ENCODE peak calls at places on chromosomes 12 and 14, in nine cellular contexts. E, C, J, S, V, A, G, H and Y are unnamed samples.

GRCh38 chr14:35549551-35549950 is 15.6 kb downstream of the INSM2 start:
- DNase-seq in G (no peak), J (no peak), S (no peak), A (no peak), H (no peak), E (no peak), V (no peak), C (no peak), Y (no peak)

GRCh38 chr12:4719821-4720636 is at the start of gene GALNT8:
- DNase-seq in E (no peak), J (no peak), S (no peak), C (no peak), A (no peak), G (no peak), H (no peak), V (no peak), Y (no peak)

GRCh38 chr14:100329233-100330006 is 6.3 kb downstream of the SLC25A47 start:
- DNase-seq in E (no peak), V (no peak), J (no peak), C (no peak), G (no peak), H (no peak), A (no peak), S (no peak), Y (no peak)

GRCh38 chr12:70660620-70661219 is 23.5 kb upstream of the PTPRB start:
- DNase-seq in A (peak), V (no peak), J (peak), G (no peak), E (no peak), C (peak), H (no peak), S (no peak), Y (no peak)

GRCh38 chr12:53613821-53614220 is 12.4 kb downstream of the ATF7 start:
- DNase-seq in A (no peak), S (no peak), E (no peak), V (no peak), C (no peak), G (no peak), J (peak), H (no peak), Y (no peak)

GRCh38 chr14:99564256-99564902 is 39.6 kb downstream of the CCDC85C start:
- DNase-seq in J (peak), C (peak), V (no peak), H (peak), S (peak), E (no peak), G (peak), A (no peak), Y (no peak)

GRCh38 chr14:22973217-22974032 is 8.9 kb downstream of the AJUBA start:
- DNase-seq in A (no peak), H (peak), S (peak), C (peak), V (peak), E (peak), J (peak), G (no peak), Y (no peak)

GRCh38 chr12:80702889-80703605 is 4.4 kb upstream of the MYF6 start:
- DNase-seq in C (no peak), S (peak), V (no peak), E (no peak), G (no peak), A (peak), J (peak), H (no peak), Y (no peak)

GRCh38 chr12:176321-177181 is 37.4 kb downstream of the SLC6A12 start:
- DNase-seq in A (no peak), V (no peak), J (peak), C (no peak), S (no peak), H (peak), E (no peak), G (no peak), Y (no peak)

GRCh38 chr14:101819251-101819990 is 57.9 kb downstream of the PPP2R5C start:
- DNase-seq in C (no peak), J (no peak), G (no peak), H (no peak), E (no peak), S (no peak), V (no peak), A (no peak), Y (no peak)
- TF ChIP-seq CTCF in C (no peak), J (no peak), G (no peak), H (no peak), E (no peak), S (no peak), V (no peak), A (no peak), Y (no peak)

DNA sequence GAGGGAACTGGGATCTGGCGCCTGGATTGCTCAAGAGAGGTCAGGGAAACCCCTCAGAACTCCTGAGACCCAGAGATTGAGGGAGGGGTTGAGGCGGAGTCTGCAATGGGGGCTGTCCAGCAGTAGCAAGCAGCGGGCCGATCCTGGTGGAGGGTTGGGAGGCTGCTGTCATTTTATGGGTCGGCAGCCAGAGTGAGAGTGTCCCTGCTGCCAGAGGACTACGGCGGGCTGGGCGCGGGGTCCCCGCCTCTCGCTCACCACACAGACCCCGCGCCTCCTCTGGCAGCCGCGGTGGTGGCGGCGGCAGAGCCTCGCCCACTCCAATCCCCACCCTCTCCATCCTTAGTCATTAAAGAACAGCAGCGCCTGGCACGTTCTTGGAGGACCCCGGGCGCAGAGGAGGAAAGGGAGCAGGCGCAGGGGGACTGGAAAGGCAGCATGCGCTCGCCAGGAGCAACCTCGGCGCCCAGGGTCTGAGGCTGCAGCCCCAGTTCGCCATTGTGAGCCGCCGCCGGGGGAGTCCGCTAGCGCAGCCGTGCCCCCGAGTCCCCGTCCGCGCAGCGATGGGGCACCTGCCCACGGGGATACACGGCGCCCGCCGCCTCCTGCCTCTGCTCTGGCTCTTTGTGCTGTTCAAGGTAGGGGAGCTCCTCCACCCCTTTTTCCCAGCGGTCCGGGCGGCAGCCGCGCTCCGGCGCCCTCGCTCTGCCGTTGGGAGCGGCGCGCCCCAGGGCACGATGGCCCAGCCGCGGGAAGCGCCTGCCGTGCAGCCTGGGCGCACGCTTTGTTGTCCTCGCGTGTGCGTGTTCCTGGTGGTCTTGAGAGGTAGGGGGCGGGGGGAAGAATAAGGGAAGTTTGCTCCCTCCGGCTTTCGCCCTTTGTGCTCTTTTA is at the start of gene PTPRO:
- DNase-seq in S (no peak), J (no peak), G (no peak), A (no peak), H (no peak), E (peak), C (no peak), V (no peak), Y (no peak)
- TF ChIP-seq CTCF in S (no peak), J (no peak), G (no peak), A (no peak), H (no peak), E (no peak), C (no peak), V (no peak), Y (no peak)

GRCh38 chr14:58829594-58829993 is 191.8 kb downstream of the DACT1 start:
- DNase-seq in E (no peak), V (no peak), G (no peak), C (no peak), A (peak), J (peak), H (no peak), S (no peak), Y (no peak)

GRCh38 chr14:58824796-58825195 is 187.0 kb downstream of the DACT1 start:
- DNase-seq in G (no peak), C (no peak), E (no peak), A (no peak), J (no peak), V (no peak), H (no peak), S (no peak), Y (no peak)

GRCh38 chr14:58828298-58828697 is 190.5 kb downstream of the DACT1 start:
- DNase-seq in J (no peak), S (no peak), V (no peak), H (no peak), A (no peak), G (no peak), C (no peak), E (no peak), Y (no peak)

GRCh38 chr14:58824106-58824505 is 186.3 kb downstream of the DACT1 start:
- DNase-seq in A (no peak), S (no peak), C (no peak), G (no peak), H (no peak), J (no peak), V (no peak), E (no peak), Y (no peak)

GRCh38 chr14:58826845-58827686 is 189.3 kb downstream of the DACT1 start:
- DNase-seq in E (no peak), A (no peak), S (no peak), V (no peak), J (no peak), H (no peak), C (no peak), G (no peak), Y (no peak)
- TF ChIP-seq CTCF in E (peak), A (peak), S (peak), V (peak), J (peak), H (no peak), C (no peak), G (no peak), Y (no peak)

GRCh38 chr12:97854477-97854876 is 391.9 kb downstream of the RMST start:
- DNase-seq in E (no peak), C (no peak), V (no peak), J (no peak), A (no peak), S (no peak), G (no peak), H (no peak), Y (no peak)
- TF ChIP-seq CTCF in E (no peak), C (no peak), V (no peak), J (no peak), A (no peak), S (no peak), G (no peak), H (no peak), Y (no peak)

DNA sequence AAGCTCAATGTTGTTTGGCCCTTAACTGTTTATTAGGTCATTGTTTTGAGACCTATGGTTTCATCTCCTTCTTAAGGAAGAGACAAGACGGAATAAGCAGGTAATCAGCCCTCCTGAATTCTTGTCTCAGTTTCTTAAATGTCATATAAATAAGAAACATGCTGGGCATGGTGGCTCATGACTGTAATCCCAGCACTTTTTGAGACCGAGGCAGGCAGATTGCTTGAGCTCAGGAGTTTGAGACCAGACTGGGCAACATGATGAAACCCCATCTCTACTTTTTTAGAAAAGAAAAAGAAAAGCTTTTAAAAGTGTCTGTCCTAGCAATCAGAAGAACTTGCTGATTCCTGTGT is 5.1 kb downstream of the MTRFR start:
- DNase-seq in A (no peak), J (no peak), G (no peak), S (no peak), H (no peak), V (no peak), C (no peak), E (no peak), Y (no peak)
- TF ChIP-seq CTCF in A (no peak), J (no peak), G (no peak), S (no peak), H (no peak), V (no peak), C (no peak), E (peak), Y (no peak)

GRCh38 chr14:47044841-47045240 is 393.3 kb upstream of the RPL10L start:
- DNase-seq in S (no peak), A (no peak), J (no peak), E (peak), H (peak), C (no peak), V (no peak), G (no peak), Y (no peak)
- TF ChIP-seq CTCF in S (no peak), A (peak), J (no peak), E (no peak), H (no peak), C (no peak), V (no peak), G (no peak), Y (no peak)

DNA sequence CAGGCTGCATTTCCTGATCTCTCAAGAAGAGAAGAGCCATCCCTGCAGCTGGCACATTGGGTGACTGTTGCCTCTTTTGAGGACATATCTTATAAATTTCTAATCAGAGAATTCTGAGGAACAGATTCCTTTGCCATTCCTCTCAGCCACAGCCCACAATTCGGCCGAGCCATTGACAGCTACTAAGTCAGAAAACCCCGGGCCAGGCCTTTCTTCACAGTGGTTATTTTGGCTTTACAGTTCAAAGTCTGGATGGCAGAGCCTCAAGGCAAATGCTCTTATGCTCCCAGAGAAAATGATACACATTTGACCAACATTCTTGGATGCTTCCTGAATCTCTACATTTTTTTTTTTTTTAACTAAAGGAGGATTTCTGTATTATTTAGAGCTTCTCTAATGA is 138.4 kb upstream of the FRMD6 start:
- DNase-seq in G (no peak), J (no peak), E (no peak), H (no peak), S (peak), C (no peak), V (no peak), A (no peak), Y (no peak)
- TF ChIP-seq CTCF in G (no peak), J (no peak), E (no peak), H (no peak), S (no peak), C (no peak), V (no peak), A (no peak), Y (no peak)

DNA sequence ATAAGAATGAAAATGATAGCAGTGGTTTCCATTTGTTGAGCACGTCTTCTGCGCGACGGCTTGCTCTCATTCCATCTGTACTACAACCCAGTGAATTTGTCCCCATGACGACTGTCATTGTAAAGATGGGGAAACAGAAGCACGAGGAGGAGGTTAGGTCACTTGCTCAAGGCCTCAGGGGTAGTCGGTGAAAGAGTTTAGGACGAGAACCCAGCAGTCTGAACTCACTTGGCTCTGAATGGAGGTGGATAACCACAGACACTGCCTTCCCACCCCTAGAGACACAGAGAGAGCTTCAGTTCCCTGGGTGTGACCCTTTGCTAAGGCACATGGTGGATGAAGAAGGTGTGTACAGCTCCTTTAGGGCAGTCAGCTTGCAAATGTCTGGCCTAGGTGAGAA is 30.9 kb upstream of the PLEKHG3 start:
- DNase-seq in V (no peak), S (no peak), E (no peak), H (no peak), G (no peak), J (no peak), A (no peak), C (no peak), Y (no peak)
- TF ChIP-seq CTCF in V (no peak), S (no peak), E (no peak), H (no peak), G (no peak), J (no peak), A (no peak), C (no peak), Y (no peak)